ENCODE peak calls at places on chromosomes 4 and X, in seven cellular contexts. P, A, W, N, G, Z and S are unnamed samples. For H3K36me3, the result is how much of the 10 kb centered on the place peaks cover.

GRCh38 chrX:120517936-120518335 is 42.8 kb downstream of the CUL4B start:
- DNase-seq in Z (no peak), A (no peak), N (no peak), W (no peak), G (no peak), P (no peak), S (no peak)

GRCh38 chrX:13472975-13473665 is 96.3 kb upstream of the EGFL6 start:
- DNase-seq in N (no peak), A (no peak), P (no peak), Z (no peak), G (no peak), W (no peak), S (no peak)

GRCh38 chrX:13906103-13906502 is 89.2 kb upstream of the GPM6B start:
- DNase-seq in Z (no peak), G (no peak), A (no peak), N (no peak), P (no peak), W (peak), S (no peak)

GRCh38 chr4:158884280-158884679 is 115.5 kb downstream of the FNIP2 start:
- DNase-seq in W (no peak), P (no peak), G (no peak), Z (no peak), N (no peak), A (no peak), S (no peak)

GRCh38 chr4:173585876-173586572 is 56.0 kb upstream of the HAND2 start:
- DNase-seq in W (no peak), A (no peak), N (no peak), G (no peak), P (no peak), Z (no peak), S (no peak)

GRCh38 chrX:39883664-39884063 is 214.1 kb downstream of the BCOR start:
- DNase-seq in A (no peak), W (no peak), G (no peak), P (no peak), N (no peak), Z (no peak), S (no peak)

GRCh38 chr4:9765091-9765490 is 16.3 kb upstream of the DRD5 start:
- DNase-seq in G (no peak), W (peak), N (peak), Z (no peak), P (no peak), A (no peak), S (peak)

GRCh38 chr4:107275192-107275591 is 239.1 kb upstream of the DKK2 start:
- DNase-seq in N (no peak), Z (no peak), W (no peak), P (no peak), G (no peak), A (no peak), S (no peak)

GRCh38 chr4:15368906-15369305 is 58.9 kb upstream of the C1QTNF7 start:
- DNase-seq in G (no peak), P (no peak), Z (no peak), W (peak), A (no peak), N (no peak), S (no peak)

DNA sequence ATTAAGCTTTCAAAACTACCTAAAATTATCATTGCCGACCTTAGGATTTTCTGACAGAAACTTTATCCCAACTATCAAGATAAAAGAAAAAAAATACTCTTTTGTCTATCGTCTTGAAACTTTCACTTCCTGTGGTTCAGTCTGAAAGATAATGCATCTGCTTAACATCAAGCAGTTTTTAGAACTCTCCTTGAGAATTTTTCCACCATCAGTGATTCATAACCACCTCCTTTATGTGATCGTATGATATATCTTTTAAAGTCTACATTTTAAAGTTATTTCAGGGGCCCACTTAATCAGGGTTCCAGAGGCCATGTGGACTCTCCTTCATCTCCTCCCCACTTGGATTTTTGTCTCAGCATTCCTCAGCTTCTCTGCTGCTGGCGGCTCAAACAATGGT is 272.8 kb upstream of the TENM3 start:
- DNase-seq in P (no peak), Z (no peak), G (no peak), N (no peak), W (no peak), A (no peak), S (no peak)
- H3K27ac ChIP-seq in P (no peak), Z (no peak), G (no peak), N (no peak), W (no peak), A (no peak), S (no peak)

GRCh38 chr4:39259571-39260330 is 77.4 kb downstream of the WDR19 start:
- DNase-seq in N (no peak), W (peak), G (no peak), Z (no peak), P (no peak), A (no peak), S (no peak)
- H3K36me3 ChIP-seq in N (under half), W (under half), G (under half), Z (under half), P (under half), A (under half), S (under half)

DNA sequence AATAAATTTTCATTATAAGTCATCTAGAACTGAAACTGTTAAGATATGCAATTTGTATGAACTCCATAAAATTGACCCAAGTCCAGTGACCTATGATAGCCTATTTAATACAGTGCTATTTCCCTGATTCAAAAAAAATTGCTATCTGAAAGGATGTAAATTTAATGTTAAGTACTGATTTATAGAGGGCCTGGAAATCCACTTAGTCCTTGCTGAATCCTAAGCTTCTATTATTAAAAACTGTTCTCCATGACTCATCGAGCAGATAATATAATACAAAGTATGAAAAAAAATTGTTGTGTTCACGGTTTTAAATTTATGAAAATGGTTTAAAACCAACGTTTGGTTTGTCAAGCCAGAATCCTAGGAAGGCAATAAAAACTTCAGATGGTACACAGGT is 704.8 kb upstream of the AADAT start:
- DNase-seq in W (no peak), Z (no peak), A (no peak), N (no peak), P (no peak), G (no peak), S (no peak)
- H3K27ac ChIP-seq in W (no peak), Z (no peak), A (no peak), N (no peak), P (no peak), G (no peak), S (no peak)

GRCh38 chr4:2832981-2833670 is 10.5 kb upstream of the ADD1 start:
- DNase-seq in P (no peak), W (no peak), A (no peak), N (peak), Z (no peak), G (no peak), S (no peak)

GRCh38 chr4:2832309-2832980 is 11.2 kb upstream of the ADD1 start:
- DNase-seq in W (no peak), A (no peak), Z (no peak), P (no peak), G (no peak), N (peak), S (no peak)

GRCh38 chr4:2835978-2836377 is 7.7 kb upstream of the ADD1 start:
- DNase-seq in A (no peak), P (no peak), W (no peak), N (no peak), G (no peak), Z (no peak), S (no peak)

GRCh38 chr4:2833671-2834000 is 10.0 kb upstream of the ADD1 start:
- DNase-seq in Z (no peak), P (no peak), A (no peak), N (no peak), W (no peak), G (no peak), S (no peak)

DNA sequence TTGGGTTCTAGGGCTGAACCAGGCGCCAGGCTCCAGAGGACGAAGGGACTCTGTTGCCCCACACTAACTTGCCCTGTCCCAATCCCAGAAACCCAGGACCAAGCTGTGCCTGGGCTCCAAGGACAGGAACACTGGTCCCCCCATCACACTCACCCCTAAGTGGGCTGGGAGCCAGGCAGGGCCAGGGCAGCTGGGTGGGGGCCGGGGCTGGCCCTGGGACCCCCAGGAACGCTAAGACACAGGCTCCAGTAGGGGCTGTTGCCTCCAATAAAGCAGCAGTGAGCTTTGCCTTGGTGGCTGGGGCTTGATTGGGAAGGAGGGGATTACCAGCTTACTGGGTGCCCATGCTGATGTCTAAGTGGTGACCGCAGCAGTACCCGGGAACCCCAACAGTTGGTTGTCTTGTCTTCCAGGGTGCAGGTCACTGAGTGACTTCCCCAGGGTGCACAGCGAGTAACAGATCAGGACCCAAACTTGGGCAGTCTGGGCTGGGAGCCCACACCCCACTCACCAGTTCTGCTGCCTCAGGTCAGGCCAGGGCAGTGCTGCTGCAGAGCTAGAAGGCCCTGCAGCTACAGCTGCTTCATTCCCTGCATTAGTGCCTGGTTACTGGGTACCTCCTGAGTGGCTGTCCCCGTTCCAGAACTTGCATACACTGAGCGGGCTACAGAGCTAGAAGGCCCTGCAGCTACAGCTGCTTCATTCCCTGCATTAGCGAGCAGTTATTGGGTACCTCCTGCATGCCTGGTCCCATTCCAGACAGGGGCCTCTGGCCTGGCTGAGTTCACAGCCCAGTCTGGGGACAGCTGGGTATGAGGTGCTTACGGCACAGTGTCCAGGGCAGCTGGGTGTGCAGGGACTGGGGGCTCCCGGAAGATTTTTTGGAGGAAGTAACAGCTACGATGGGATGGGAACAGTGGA is 9.4 kb upstream of the ADD1 start:
- DNase-seq in G (no peak), Z (no peak), W (no peak), P (no peak), A (no peak), N (peak), S (no peak)
- H3K36me3 ChIP-seq in G (under half), Z (under half), W (under half), P (under half), A (under half), N (under half), S (under half)

GRCh38 chr4:138898282-138898681 is 117.3 kb upstream of the NOCT start:
- DNase-seq in P (no peak), Z (no peak), W (no peak), G (no peak), N (no peak), A (no peak), S (no peak)
- H3K27ac ChIP-seq in P (peak), Z (no peak), W (no peak), G (peak), N (no peak), A (no peak), S (no peak)

DNA sequence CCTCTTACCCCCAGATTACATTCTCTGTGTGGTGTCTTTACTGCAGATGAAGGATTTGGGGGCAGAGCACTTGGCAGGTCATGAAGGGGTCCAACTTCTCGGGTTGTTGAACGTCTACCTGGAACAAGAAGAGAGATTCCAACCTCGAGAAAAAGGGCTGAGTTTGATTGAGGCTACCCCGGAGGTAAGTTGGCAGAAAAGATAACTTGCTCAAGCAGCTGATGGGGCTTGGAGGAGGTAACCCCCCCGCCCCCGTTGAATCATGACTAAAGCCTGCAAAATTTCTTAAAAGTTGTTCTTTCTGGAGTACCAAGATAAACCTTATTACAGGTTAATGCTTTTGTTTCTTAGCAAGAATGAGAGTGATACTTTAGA is 1.5 kb downstream of the CCNG2 start:
- DNase-seq in A (no peak), N (no peak), Z (no peak), W (no peak), G (no peak), P (no peak), S (no peak)
- H3K36me3 ChIP-seq in A (under half), N (under half), Z (under half), W (under half), G (under half), P (under half), S (under half)

DNA sequence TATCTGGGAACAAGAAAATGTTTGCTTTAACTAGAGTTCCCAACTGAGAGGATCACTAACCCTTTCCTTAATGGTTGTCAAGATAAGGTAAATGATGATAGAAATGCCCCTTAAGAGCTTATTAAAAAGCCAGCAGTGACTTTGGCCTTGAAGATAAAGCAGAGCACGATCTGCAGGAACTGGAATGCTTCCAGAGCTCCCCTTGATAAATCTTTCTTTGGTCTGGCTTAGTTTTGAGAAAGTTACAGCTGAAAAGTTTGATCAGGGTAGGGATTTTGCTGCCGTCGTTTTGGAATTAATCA is 64.0 kb downstream of the PTTG2 start:
- DNase-seq in N (peak), W (no peak), A (no peak), P (no peak), Z (no peak), G (no peak), S (no peak)
- H3K27ac ChIP-seq in N (no peak), W (no peak), A (no peak), P (no peak), Z (no peak), G (no peak), S (no peak)

GRCh38 chr4:25749150-25749794 is 93.6 kb downstream of the SLC34A2 start:
- DNase-seq in P (no peak), N (no peak), A (no peak), G (no peak), W (no peak), Z (no peak), S (no peak)
- H3K36me3 ChIP-seq in P (under half), N (under half), A (under half), G (under half), W (under half), Z (under half), S (under half)

GRCh38 chr4:102759835-102760644 is 728 bp downstream of the MANBA start:
- DNase-seq in N (peak), W (peak), Z (no peak), A (peak), P (peak), G (peak), S (no peak)
- H3K27ac ChIP-seq in N (peak), W (no peak), Z (peak), A (peak), P (peak), G (peak), S (no peak)